ENCODE peak calls at places on chromosomes 11 and 22, in ten cellular contexts. H is spleen, R is adrenal gland, Z is right lobe of liver, S is HCT116, W is upper lobe of left lung, A is uterus, G is body of pancreas, U is prostate gland, O is NB4. E is an unnamed sample.

GRCh38 chr22:50206599-50206998 is 5.8 kb downstream of the SELENOO start:
- DNase-seq in H (peak; percentile 83), R (no peak), G (peak; percentile 19), A (no peak), O (peak; percentile 64), W (peak; percentile 89), Z (peak; percentile 89), U (no peak), S (no peak), E (no peak)

GRCh38 chr22:39593061-39593930 is 22.7 kb downstream of the CACNA1I start:
- DNase-seq in U (no peak), G (no peak), Z (no peak), A (no peak), O (peak; percentile 32), H (no peak), S (no peak), W (no peak), R (peak; percentile 93), E (no peak)

GRCh38 chr11:131253885-131254204 is 116.6 kb upstream of the NTM start:
- DNase-seq in A (no peak), R (no peak), H (no peak), G (no peak), O (no peak), W (no peak), Z (no peak), S (no peak), U (no peak), E (no peak)

GRCh38 chr11:92765418-92765817 is 204.0 kb upstream of the MTNR1B start:
- DNase-seq in Z (no peak), O (no peak), R (no peak), A (no peak), U (no peak), H (no peak), G (no peak), W (no peak), S (no peak), E (no peak)

GRCh38 chr11:124751741-124752470 is at the start of gene VSIG2:
- DNase-seq in O (no peak), R (no peak), S (no peak), H (peak; percentile 77), A (no peak), U (no peak), G (no peak), W (no peak), Z (peak; percentile 46), E (no peak)

GRCh38 chr11:789951-790350 is at the start of gene CEND1:
- DNase-seq in A (peak; percentile 56), H (no peak), S (no peak), Z (no peak), U (no peak), W (no peak), R (no peak), G (no peak), O (no peak), E (no peak)

GRCh38 chr22:43057641-43058040 is 31.6 kb downstream of the TTLL1 start:
- DNase-seq in H (no peak), R (no peak), G (peak; percentile 79), Z (no peak), W (no peak), A (no peak), S (no peak), U (no peak), O (no peak), E (no peak)

GRCh38 chr11:88552377-88553029 is 215.0 kb upstream of the CTSC start:
- DNase-seq in Z (peak; percentile 54), O (peak; percentile 74), G (peak; percentile 57), H (peak; percentile 76), R (peak; percentile 34), A (no peak), W (peak; percentile 34), S (peak; percentile 48), U (no peak), E (no peak)

GRCh38 chr22:36110306-36110791 is 50.2 kb downstream of the APOL3 start:
- DNase-seq in O (no peak), G (no peak), H (no peak), S (no peak), R (no peak), U (no peak), Z (no peak), W (no peak), A (no peak), E (no peak)

GRCh38 chr11:95508219-95508880 is 277.3 kb upstream of the SESN3 start:
- DNase-seq in Z (no peak), R (no peak), H (no peak), U (no peak), W (no peak), G (no peak), A (no peak), O (no peak), S (no peak), E (peak; percentile 40)

GRCh38 chr11:124762077-124762623 is at the start of gene ESAM:
- DNase-seq in U (no peak), R (no peak), W (peak; percentile 80), G (peak; percentile 65), Z (peak; percentile 78), A (no peak), O (no peak), H (peak; percentile 92), S (no peak), E (no peak)

GRCh38 chr11:75031224-75031753 is 42.6 kb downstream of the NEU3 start:
- DNase-seq in R (peak; percentile 96), U (no peak), O (no peak), Z (peak; percentile 35), A (no peak), H (no peak), W (peak; percentile 51), S (no peak), G (no peak), E (no peak)

GRCh38 chr11:33704240-33705002 is 3.8 kb upstream of the C11orf91 start:
- DNase-seq in U (no peak), S (no peak), O (no peak), R (peak; percentile 21), Z (no peak), H (no peak), A (no peak), G (no peak), W (no peak), E (no peak)

GRCh38 chr22:36344106-36344827 is 43.5 kb downstream of the MYH9 start:
- DNase-seq in G (no peak), Z (no peak), U (no peak), A (no peak), W (no peak), O (no peak), S (no peak), H (no peak), R (no peak), E (no peak)

DNA sequence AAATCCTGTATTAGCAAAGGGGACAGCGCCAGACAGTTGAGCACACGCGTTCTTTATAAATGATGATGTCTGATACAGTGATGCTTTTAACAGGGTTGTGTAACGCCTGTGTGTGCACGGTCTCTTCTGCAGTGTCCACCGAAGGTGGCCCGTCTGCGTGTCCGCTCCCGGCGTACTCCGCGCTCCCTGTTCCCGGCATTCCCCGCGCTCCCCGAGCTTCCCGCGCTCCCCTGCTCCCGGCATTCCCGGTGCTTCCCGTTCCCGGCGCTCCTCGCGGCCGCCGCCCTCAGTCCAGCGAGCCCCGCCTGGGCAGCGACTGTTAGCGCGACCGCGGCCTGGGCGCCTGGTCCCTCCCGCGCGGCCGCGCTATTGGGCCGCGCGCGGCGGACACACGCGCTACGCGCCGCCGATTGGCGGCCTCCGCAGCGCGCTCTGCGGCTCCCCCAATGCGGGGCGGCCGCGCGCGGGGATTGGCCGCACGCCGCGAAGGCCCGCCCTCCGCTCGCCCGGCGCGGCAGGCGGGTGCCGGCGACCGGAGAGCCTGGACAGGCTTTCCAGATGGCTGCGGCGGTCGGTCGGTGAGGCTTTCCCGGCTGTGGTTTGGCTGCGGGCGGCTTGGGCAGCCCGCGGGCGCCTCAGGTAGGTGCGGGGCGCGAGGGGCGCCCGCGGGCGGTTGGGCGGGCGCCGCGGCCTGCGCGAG is at the start of gene DGCR8:
- DNase-seq in O (peak; percentile 89), W (peak; percentile 94), R (peak; percentile 93), A (peak; percentile 94), S (peak; percentile 86), H (peak; percentile 95), U (peak; percentile 95), G (peak; percentile 96), Z (peak; percentile 96), E (peak; percentile 80)
- TF ChIP-seq POLR2A in O (peak; percentile 48), W (no peak), R (peak; percentile 19), A (peak; percentile 41), S (peak; percentile 94), H (no peak), U (peak; percentile 35), G (peak; percentile 76), Z (peak; percentile 78), E (peak; percentile 50)

DNA sequence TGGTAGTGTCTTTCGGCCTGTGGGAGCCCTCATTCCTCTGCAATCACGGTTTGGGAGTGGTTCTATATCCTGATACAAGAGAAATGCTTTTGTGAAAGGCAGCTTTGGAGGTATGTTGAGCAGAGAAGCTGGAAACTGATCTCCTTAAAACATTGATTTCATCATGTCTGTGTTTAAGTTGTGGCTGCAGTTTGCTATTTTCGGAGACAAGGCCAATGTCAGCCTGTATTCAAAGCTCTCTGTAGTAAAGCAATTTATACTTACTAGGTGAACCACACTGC is 86.6 kb downstream of the BDNF start:
- DNase-seq in H (no peak), G (no peak), S (no peak), A (no peak), U (no peak), R (no peak), O (no peak), Z (no peak), W (no peak), E (no peak)
- TF ChIP-seq CTCF in H (no peak), G (no peak), S (no peak), A (no peak), U (no peak), R (no peak), O (no peak), Z (no peak), W (no peak), E (no peak)

DNA sequence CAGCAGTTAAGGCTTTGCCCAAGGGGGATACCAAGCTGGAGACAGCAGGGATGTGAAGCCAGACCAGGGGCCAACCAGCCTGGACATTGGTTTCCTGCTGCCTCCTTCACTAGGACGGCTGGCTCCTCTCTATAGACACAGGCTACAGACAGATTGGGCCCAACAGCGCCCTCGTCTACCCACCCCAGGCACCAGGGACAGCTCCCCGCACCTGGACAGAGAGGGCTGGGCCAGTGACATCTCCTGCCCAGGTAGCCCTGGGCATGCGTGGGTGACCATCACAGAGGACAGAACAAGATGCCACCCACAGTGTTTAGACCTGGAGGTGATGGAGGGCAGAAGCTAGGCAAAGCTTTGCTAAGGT is 1.2 kb downstream of the DKK3 start:
- DNase-seq in O (no peak), Z (no peak), H (no peak), U (no peak), S (no peak), R (no peak), W (no peak), A (no peak), G (no peak), E (no peak)
- TF ChIP-seq POLR2A in O (no peak), Z (no peak), H (no peak), U (no peak), S (no peak), R (no peak), W (no peak), A (no peak), G (no peak), E (no peak)

DNA sequence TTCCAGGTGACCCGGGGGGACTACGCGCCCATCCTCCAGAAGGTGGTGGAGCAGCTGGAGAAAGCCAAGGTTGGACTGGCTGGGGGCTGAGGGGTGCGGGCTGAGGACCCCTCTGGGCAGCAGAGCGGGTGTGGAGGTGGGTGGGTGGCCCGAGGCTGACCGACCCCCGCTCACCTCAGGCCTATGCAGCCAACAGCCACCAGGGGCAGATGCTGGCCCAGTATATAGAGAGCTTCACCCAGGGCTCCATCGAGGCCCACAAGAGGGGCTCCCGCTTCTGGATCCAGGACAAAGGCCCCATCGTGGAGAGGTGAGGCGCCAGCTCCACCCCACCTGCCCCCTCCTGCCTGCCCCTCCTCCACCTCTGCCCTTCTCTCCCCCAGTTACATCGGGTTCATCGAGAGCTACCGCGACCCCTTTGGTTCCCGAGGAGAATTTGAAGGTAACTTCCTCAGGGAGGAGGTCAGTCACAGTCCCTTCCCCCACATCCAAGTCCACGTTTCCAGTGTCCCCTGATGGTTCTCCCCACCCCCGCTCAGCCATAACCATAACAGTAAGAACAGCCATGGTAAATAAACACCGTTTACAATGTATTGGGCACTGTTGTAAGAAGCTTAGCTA is 11.2 kb downstream of the DPP3 start:
- DNase-seq in W (no peak), A (no peak), G (no peak), R (no peak), U (no peak), S (no peak), Z (no peak), O (no peak), H (no peak), E (no peak)
- TF ChIP-seq CTCF in W (no peak), A (no peak), G (no peak), R (peak; percentile 17), U (no peak), S (peak; percentile 58), Z (peak; percentile 19), O (peak; percentile 48), H (no peak), E (no peak)

E was measured in tibial nerve.